ENCODE peak calls at places on chromosomes 16 and 17, in five cellular contexts. C, V, O, A and X are unnamed samples.

GRCh38 chr17:28973414-28973813 is 22.1 kb upstream of the PHF12 start:
- DNase-seq in C (peak), V (no peak), O (no peak), A (no peak), X (no peak)

GRCh38 chr17:50550661-50551432 is 3.9 kb downstream of the SPATA20 start:
- DNase-seq in C (peak), V (no peak), O (peak), A (peak), X (no peak)

GRCh38 chr17:3870871-3871306 is 22.0 kb downstream of the CAMKK1 start:
- DNase-seq in C (no peak), V (no peak), O (no peak), A (no peak), X (no peak)

GRCh38 chr16:48413291-48413690 is 28.1 kb upstream of the SIAH1 start:
- DNase-seq in C (no peak), V (no peak), O (no peak), A (no peak), X (no peak)

GRCh38 chr17:33145941-33146340 is 147.2 kb downstream of the ASIC2 start:
- DNase-seq in C (no peak), V (no peak), O (no peak), A (no peak), X (no peak)

GRCh38 chr17:42005128-42005527 is 12.1 kb downstream of the DNAJC7 start:
- DNase-seq in C (no peak), V (no peak), O (no peak), A (no peak), X (no peak)

GRCh38 chr16:82041542-82041941 is 6.5 kb downstream of the HSD17B2 start:
- DNase-seq in C (no peak), V (no peak), O (no peak), A (no peak), X (no peak)

GRCh38 chr16:51150894-51151320 is at the start of gene SALL1:
- DNase-seq in C (no peak), V (no peak), O (no peak), A (no peak), X (no peak)

GRCh38 chr16:11896776-11897175 is 19.0 kb downstream of the GSPT1 start:
- DNase-seq in C (no peak), V (peak), O (no peak), A (no peak), X (no peak)

GRCh38 chr16:931651-932500 is 38.9 kb downstream of the LMF1 start:
- DNase-seq in C (no peak), V (no peak), O (no peak), A (no peak), X (no peak)

GRCh38 chr16:22016927-22017326 is 9.0 kb downstream of the MOSMO start:
- DNase-seq in C (no peak), V (no peak), O (no peak), A (no peak), X (no peak)

GRCh38 chr17:42920106-42920900 is 19.7 kb downstream of the G6PC1 start:
- DNase-seq in C (no peak), V (no peak), O (no peak), A (no peak), X (no peak)

GRCh38 chr16:782766-783403 is 5.3 kb downstream of the RPUSD1 start:
- DNase-seq in C (no peak), V (peak), O (no peak), A (no peak), X (no peak)

GRCh38 chr17:82170412-82170961 is 42.2 kb downstream of the CCDC57 start:
- DNase-seq in C (no peak), V (no peak), O (peak), A (peak), X (no peak)

GRCh38 chr17:28599311-28600184 is 723 bp upstream of the SPAG5 start:
- DNase-seq in C (peak), V (peak), O (peak), A (peak), X (peak)

GRCh38 chr17:32523827-32524552 is 37.2 kb downstream of the CDK5R1 start:
- DNase-seq in C (no peak), V (no peak), O (no peak), A (no peak), X (no peak)

GRCh38 chr17:50149425-50150353 is 788 bp downstream of the PPP1R9B start:
- DNase-seq in C (peak), V (peak), O (no peak), A (peak), X (peak)

GRCh38 chr16:82671743-82672142 is 45.0 kb downstream of the CDH13 start:
- DNase-seq in C (no peak), V (no peak), O (no peak), A (no peak), X (no peak)

GRCh38 chr16:69935278-69935711 is 15.8 kb upstream of the CLEC18A start:
- DNase-seq in C (no peak), V (no peak), O (no peak), A (no peak), X (no peak)

GRCh38 chr16:1991135-1991551 is 1.4 kb downstream of the SYNGR3 start:
- DNase-seq in C (peak), V (no peak), O (no peak), A (no peak), X (peak)

GRCh38 chr17:76688165-76688622 is 22.6 kb downstream of the MXRA7 start:
- DNase-seq in C (peak), V (peak), O (no peak), A (no peak), X (no peak)

GRCh38 chr17:65070620-65071019 is 14.1 kb upstream of the GNA13 start:
- DNase-seq in C (no peak), V (no peak), O (no peak), A (no peak), X (no peak)

GRCh38 chr16:58755989-58756649 is 22.0 kb upstream of the GOT2 start:
- DNase-seq in C (peak), V (peak), O (peak), A (peak), X (peak)
- TF ChIP-seq CTCF in C (peak), V (peak), O (peak), A (peak), X (peak)

GRCh38 chr17:51833045-51833444 is 325.5 kb downstream of the CA10 start:
- DNase-seq in C (no peak), V (no peak), O (no peak), A (no peak), X (no peak)

GRCh38 chr17:51827140-51827539 is 331.4 kb downstream of the CA10 start:
- DNase-seq in C (no peak), V (no peak), O (no peak), A (no peak), X (no peak)

GRCh38 chr17:51833620-51834019 is 324.9 kb downstream of the CA10 start:
- DNase-seq in C (no peak), V (no peak), O (no peak), A (no peak), X (no peak)

GRCh38 chr17:51828901-51829300 is 329.6 kb downstream of the CA10 start:
- DNase-seq in C (no peak), V (no peak), O (no peak), A (no peak), X (no peak)

DNA sequence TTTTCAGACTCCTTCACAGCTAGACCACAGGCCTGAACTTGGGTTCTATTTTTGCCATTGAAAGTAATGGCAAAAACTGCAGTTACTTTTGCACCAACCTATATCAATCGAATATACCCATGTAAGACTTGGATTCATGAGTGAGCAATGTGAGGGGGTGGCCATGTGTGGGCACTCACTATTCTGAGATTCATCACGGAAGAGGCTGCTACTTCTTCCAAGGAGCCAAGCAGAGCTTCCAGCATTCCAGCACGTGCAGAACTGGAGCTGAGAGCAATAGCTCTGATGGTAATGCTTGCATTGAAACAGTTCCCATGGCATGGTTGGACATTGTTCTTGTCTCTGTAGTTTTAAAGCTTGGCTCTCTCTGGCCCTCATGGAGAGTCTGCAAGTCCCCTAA is 327.6 kb downstream of the CA10 start:
- DNase-seq in C (no peak), V (no peak), O (no peak), A (no peak), X (no peak)
- H3K27ac ChIP-seq in C (no peak), V (no peak), O (no peak), A (no peak), X (no peak)

DNA sequence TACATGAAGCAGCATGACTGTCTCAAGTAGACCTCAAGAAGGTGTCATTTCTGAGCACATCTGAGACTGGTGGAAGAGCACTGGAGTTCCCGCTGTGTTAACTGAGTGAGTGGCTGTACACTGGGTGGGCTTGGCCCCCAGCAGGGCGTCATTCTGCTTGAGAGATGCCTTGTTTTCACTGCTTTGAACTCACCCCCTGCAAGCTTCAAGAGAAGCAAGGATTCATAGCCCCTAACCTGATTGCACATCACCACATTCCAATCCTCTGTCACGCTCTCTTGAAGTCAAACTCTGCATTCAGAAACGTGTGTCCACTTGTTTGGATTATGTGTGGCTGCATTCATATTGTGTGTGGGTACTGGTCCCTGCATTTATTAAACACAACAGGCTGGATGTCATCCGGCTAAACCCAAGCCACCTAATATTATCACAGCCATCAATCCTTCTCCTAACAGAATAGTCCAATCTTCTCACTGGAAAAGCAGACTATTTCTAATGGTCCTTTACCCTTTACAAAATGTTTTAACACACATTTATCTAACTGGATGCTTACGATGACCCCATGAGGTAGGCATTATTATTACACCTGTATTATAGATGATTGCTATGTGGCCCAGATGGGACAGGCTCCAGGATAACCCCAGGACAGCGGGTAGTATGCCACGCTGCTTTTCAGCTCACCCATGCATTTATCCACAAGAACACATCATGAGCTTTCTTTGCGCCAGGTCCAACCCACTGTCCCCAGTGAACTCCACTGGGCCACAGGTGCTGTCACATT is 76.3 kb downstream of the USP31 start:
- DNase-seq in C (no peak), V (peak), O (no peak), A (no peak), X (no peak)
- TF ChIP-seq CTCF in C (no peak), V (peak), O (no peak), A (no peak), X (no peak)

GRCh38 chr17:13398091-13398490 is 203.6 kb downstream of the HS3ST3A1 start:
- DNase-seq in C (no peak), V (no peak), O (no peak), A (no peak), X (no peak)
- H3K27ac ChIP-seq in C (no peak), V (no peak), O (no peak), A (no peak), X (no peak)

GRCh38 chr17:75182319-75182568 is 515 bp downstream of the SUMO2 start:
- DNase-seq in C (no peak), V (no peak), O (no peak), A (peak), X (no peak)

GRCh38 chr17:75181110-75181509 is 1.6 kb downstream of the SUMO2 start:
- DNase-seq in C (no peak), V (no peak), O (no peak), A (no peak), X (no peak)

GRCh38 chr17:75183999-75184884 is 1.5 kb upstream of the SUMO2 start:
- DNase-seq in C (no peak), V (no peak), O (no peak), A (no peak), X (no peak)

GRCh38 chr17:75181608-75182318 is 996 bp downstream of the SUMO2 start:
- DNase-seq in C (no peak), V (peak), O (peak), A (peak), X (peak)

DNA sequence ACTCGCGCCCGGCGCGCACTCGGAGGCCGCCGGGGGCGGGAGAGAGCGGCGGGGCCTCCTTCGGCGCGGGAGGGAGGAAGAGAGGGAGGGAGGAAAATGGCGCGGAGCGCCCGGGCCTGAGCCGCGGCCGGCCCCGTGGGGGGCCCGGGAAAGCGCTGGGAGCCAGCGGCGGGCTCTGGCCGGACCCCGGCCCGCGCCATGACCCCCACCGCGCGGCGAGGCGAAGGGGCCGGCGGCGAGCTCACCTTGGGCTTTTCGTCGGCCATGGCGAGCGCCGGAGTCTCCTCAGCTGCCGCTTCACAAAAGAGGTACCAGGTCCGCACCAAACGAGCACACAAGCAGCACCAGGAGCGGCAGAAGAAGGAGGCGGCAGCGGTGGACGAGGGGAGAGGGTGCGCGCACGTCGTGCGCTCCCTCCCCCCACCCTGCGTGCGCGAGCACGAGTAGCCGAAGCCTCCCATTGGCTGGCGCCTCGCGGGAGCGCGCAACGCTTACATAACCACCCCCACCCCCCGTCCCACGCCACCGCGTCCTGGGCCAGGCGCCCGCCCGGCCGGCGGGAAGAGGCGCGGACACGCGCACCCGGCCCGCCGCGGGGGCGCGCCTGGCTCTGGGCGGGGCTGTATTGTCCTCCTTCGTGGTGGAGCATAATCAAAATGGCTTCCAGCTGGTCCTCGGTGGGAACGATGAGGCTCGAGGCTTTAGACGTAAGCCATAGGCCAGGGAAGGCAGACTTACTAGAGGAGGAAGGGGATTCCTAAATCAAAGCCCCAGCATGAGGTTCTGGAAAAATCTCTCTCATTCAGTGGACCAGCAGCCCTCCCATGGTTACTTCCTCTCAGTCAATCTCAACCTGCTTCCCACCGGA is at the start of gene SUMO2:
- DNase-seq in C (peak), V (peak), O (peak), A (peak), X (peak)
- TF ChIP-seq CTCF in C (peak), V (no peak), O (peak), A (no peak), X (peak)